ENCODE peak calls at places on chromosomes 11 and 22, in eight cellular contexts. D is activated naive CD8-positive, alpha-beta T cell treated with anti-CD3 and anti-CD28 coated beads, Interleukin-2, amount 50 U/mL, for 24 hours; Y is naive B cell; B is kidney; V is iris pigment epithelial cell; T is H54; C is left kidney; A is SJSA1. J is an unnamed sample.

GRCh38 chr11:100687032-100687629 is at the start of gene ARHGAP42:
- DNase-seq in D (peak), Y (peak), B (peak), V (peak), T (peak), C (peak), A (peak), J (no peak)

GRCh38 chr11:124837491-124837856 is 27.8 kb upstream of the ROBO3 start:
- DNase-seq in D (no peak), Y (peak), B (no peak), V (peak), T (peak), C (peak), A (peak), J (peak)

GRCh38 chr11:125404811-125405481 is 91.1 kb downstream of the FEZ1 start:
- DNase-seq in D (peak), Y (peak), B (peak), V (peak), T (peak), C (peak), A (peak), J (peak)

GRCh38 chr11:16001899-16002426 is 354.4 kb downstream of the SOX6 start:
- DNase-seq in D (no peak), Y (no peak), B (no peak), V (peak), T (no peak), C (peak), A (peak), J (no peak)

GRCh38 chr22:45240810-45241631 is at the start of gene KIAA0930:
- DNase-seq in D (peak), Y (peak), B (peak), V (peak), T (peak), C (peak), A (no peak), J (peak)

GRCh38 chr11:2667940-2668339 is 31.9 kb downstream of the KCNQ1OT1 start:
- DNase-seq in D (no peak), Y (no peak), B (no peak), V (no peak), T (no peak), C (no peak), A (no peak), J (no peak)

GRCh38 chr22:22995166-22995565 is 75.2 kb upstream of the GNAZ start:
- DNase-seq in D (no peak), Y (no peak), B (no peak), V (no peak), T (no peak), C (peak), A (no peak), J (peak)

GRCh38 chr11:44980533-44981427 is 30.1 kb upstream of the TP53I11 start:
- DNase-seq in D (no peak), Y (no peak), B (peak), V (no peak), T (no peak), C (no peak), A (no peak), J (peak)

GRCh38 chr11:14971865-14972580 is at the start of gene CALCA:
- DNase-seq in D (no peak), Y (no peak), B (peak), V (no peak), T (no peak), C (peak), A (no peak), J (no peak)

GRCh38 chr11:92880391-92880790 is 89.1 kb upstream of the MTNR1B start:
- DNase-seq in D (no peak), Y (no peak), B (no peak), V (peak), T (no peak), C (no peak), A (peak), J (no peak)

GRCh38 chr11:8671651-8672062 is 10.8 kb downstream of the TRIM66 start:
- DNase-seq in D (no peak), Y (no peak), B (no peak), V (peak), T (peak), C (peak), A (no peak), J (no peak)

GRCh38 chr11:107898270-107898669 is 30.0 kb upstream of the RAB39A start:
- DNase-seq in D (no peak), Y (peak), B (no peak), V (peak), T (peak), C (peak), A (no peak), J (peak)

GRCh38 chr22:26072611-26073010 is 96.7 kb upstream of the SEZ6L start:
- DNase-seq in D (no peak), Y (no peak), B (no peak), V (no peak), T (no peak), C (no peak), A (no peak), J (no peak)

GRCh38 chr11:75365711-75366181 is 14.3 kb upstream of the ARRB1 start:
- DNase-seq in D (no peak), Y (no peak), B (no peak), V (peak), T (no peak), C (no peak), A (peak), J (no peak)

GRCh38 chr11:115501504-115501894 is 2.7 kb downstream of the CADM1 start:
- DNase-seq in D (no peak), Y (no peak), B (no peak), V (no peak), T (no peak), C (peak), A (no peak), J (no peak)

GRCh38 chr11:8693010-8693551 is 10.5 kb downstream of the RPL27A start:
- DNase-seq in D (no peak), Y (no peak), B (peak), V (no peak), T (no peak), C (no peak), A (no peak), J (no peak)

GRCh38 chr22:39785232-39785631 is 108.3 kb downstream of the ENTHD1 start:
- DNase-seq in D (no peak), Y (no peak), B (no peak), V (no peak), T (no peak), C (no peak), A (no peak), J (no peak)

GRCh38 chr22:38069372-38070249 is 12.4 kb downstream of the PICK1 start:
- DNase-seq in D (no peak), Y (no peak), B (peak), V (peak), T (no peak), C (peak), A (peak), J (peak)

GRCh38 chr22:48568736-48569330 is 1258.8 kb downstream of the BRD1 start:
- DNase-seq in D (no peak), Y (no peak), B (peak), V (no peak), T (no peak), C (no peak), A (no peak), J (no peak)

GRCh38 chr11:45794169-45794568 is 10.8 kb upstream of the SLC35C1 start:
- DNase-seq in D (no peak), Y (no peak), B (no peak), V (no peak), T (no peak), C (no peak), A (no peak), J (no peak)

J was measured in OCI-LY7.